ENCODE peak calls at places on chromosomes 4 and X, in ten cellular contexts. D is astrocyte; S is NCI-H1092 treated with DMSO at 0.1 percent for 48 hours; H is left cardiac atrium; C is effector memory CD4-positive, alpha-beta T cell; V is psoas muscle; Q is GM04503; K is activated CD4-positive, alpha-beta T cell treated with anti-CD3 and anti-CD28 coated beads, Interleukin-2, amount 10 ng/mL, durations not matched to agents 7 days and 5 days; U is NCI-H345; O is effector memory CD8-positive, alpha-beta T cell. A is an unnamed sample.

GRCh38 chr4:111037591-111037990 is 414.7 kb upstream of the PITX2 start:
- DNase-seq in U (peak), H (no peak), C (no peak), S (no peak), D (no peak), V (no peak), O (no peak), K (no peak), Q (no peak), A (no peak)

GRCh38 chr4:184757810-184758209 is 23.9 kb upstream of the CENPU start:
- DNase-seq in H (no peak), O (no peak), D (no peak), S (no peak), V (no peak), C (no peak), Q (no peak), K (no peak), U (no peak), A (no peak)

GRCh38 chr4:98662619-98663225 is 4.3 kb upstream of the TSPAN5 start:
- DNase-seq in O (peak), D (peak), Q (no peak), V (no peak), C (no peak), K (peak), U (peak), S (no peak), H (no peak), A (no peak)

GRCh38 chr4:78781086-78781630 is 5.0 kb downstream of the BMP2K start:
- DNase-seq in H (no peak), Q (no peak), V (no peak), K (no peak), O (no peak), U (no peak), D (no peak), C (no peak), S (no peak), A (no peak)

GRCh38 chrX:53724872-53725271 is 38.4 kb upstream of the HUWE1 start:
- DNase-seq in O (no peak), S (no peak), U (no peak), V (no peak), Q (no peak), D (no peak), H (no peak), C (no peak), K (no peak), A (no peak)

GRCh38 chrX:70174754-70175153 is 2.5 kb upstream of the DGAT2L6 start:
- DNase-seq in D (peak), H (no peak), S (peak), U (no peak), Q (no peak), O (no peak), C (no peak), V (no peak), K (no peak), A (no peak)

GRCh38 chr4:14862881-14863280 is 139.4 kb upstream of the CPEB2 start:
- DNase-seq in K (no peak), H (no peak), C (no peak), S (peak), V (peak), D (no peak), Q (no peak), U (no peak), O (no peak), A (no peak)

GRCh38 chr4:15656038-15656470 is 897 bp upstream of the FBXL5 start:
- DNase-seq in S (peak), O (no peak), V (no peak), D (peak), H (peak), Q (no peak), U (peak), K (no peak), C (no peak), A (no peak)

GRCh38 chr4:171288816-171289432 is 524.3 kb upstream of the GALNTL6 start:
- DNase-seq in H (no peak), S (no peak), C (no peak), Q (no peak), D (no peak), K (no peak), O (no peak), V (no peak), U (no peak), A (no peak)

A was measured in T-helper 1 cell.